ENCODE peak calls at places on chromosomes 6 and 20, in eight cellular contexts. B, O, A, Y, M, N, S and X are unnamed samples.

GRCh38 chr6:14274552-14275492 is 157.2 kb downstream of the CD83 start:
- DNase-seq in B (no peak), O (no peak), A (no peak), Y (no peak), M (no peak), N (no peak), S (no peak), X (peak; percentile 68)

GRCh38 chr20:1185781-1186334 is 1.1 kb upstream of the TMEM74B start:
- DNase-seq in B (peak; percentile 53), O (no peak), A (peak; percentile 50), Y (no peak), M (no peak), N (peak; percentile 44), S (peak; percentile 48), X (no peak)

GRCh38 chr6:63731946-63732735 is 96.5 kb downstream of the PHF3 start:
- DNase-seq in B (no peak), O (no peak), A (peak; percentile 33), Y (no peak), M (no peak), N (no peak), S (no peak), X (no peak)

GRCh38 chr20:57620999-57621398 is 773 bp upstream of the ZBP1 start:
- DNase-seq in B (no peak), O (no peak), A (no peak), Y (peak; percentile 52), M (no peak), N (no peak), S (no peak), X (no peak)

GRCh38 chr20:45433316-45433715 is 17.4 kb downstream of the PIGT start:
- DNase-seq in B (peak; percentile 92), O (peak; percentile 69), A (peak; percentile 90), Y (peak; percentile 92), M (peak; percentile 79), N (peak; percentile 57), S (peak; percentile 84), X (no peak)

GRCh38 chr6:87104657-87105056 is 9.8 kb upstream of the CGA start:
- DNase-seq in B (no peak), O (no peak), A (no peak), Y (no peak), M (no peak), N (no peak), S (no peak), X (no peak)

GRCh38 chr6:73580247-73581149 is 59.7 kb upstream of the EEF1A1 start:
- DNase-seq in B (peak; percentile 85), O (peak; percentile 86), A (peak; percentile 98), Y (peak; percentile 92), M (peak; percentile 93), N (peak; percentile 68), S (peak; percentile 82), X (peak; percentile 96)

GRCh38 chr6:104682722-104683643 is 176.7 kb downstream of the HACE1 start:
- DNase-seq in B (no peak), O (peak; percentile 54), A (peak; percentile 75), Y (no peak), M (no peak), N (peak; percentile 60), S (peak; percentile 18), X (no peak)

GRCh38 chr6:24779416-24779815 is 4.7 kb downstream of the GMNN start:
- DNase-seq in B (no peak), O (no peak), A (peak; percentile 41), Y (no peak), M (no peak), N (no peak), S (no peak), X (no peak)

GRCh38 chr6:31661867-31662723 is 1.5 kb upstream of the C6orf47 start:
- DNase-seq in B (no peak), O (no peak), A (no peak), Y (no peak), M (no peak), N (no peak), S (no peak), X (no peak)

GRCh38 chr20:54056762-54057639 is 13.4 kb downstream of the BCAS1 start:
- DNase-seq in B (no peak), O (no peak), A (peak; percentile 12), Y (no peak), M (no peak), N (no peak), S (no peak), X (no peak)

GRCh38 chr6:69758214-69758613 is 38.6 kb downstream of the LMBRD1 start:
- DNase-seq in B (no peak), O (no peak), A (no peak), Y (no peak), M (no peak), N (no peak), S (no peak), X (no peak)

GRCh38 chr6:87483929-87484328 is 11.2 kb downstream of the SLC35A1 start:
- DNase-seq in B (no peak), O (no peak), A (peak; percentile 68), Y (no peak), M (no peak), N (no peak), S (no peak), X (no peak)

GRCh38 chr6:146944809-146945208 is 259.4 kb upstream of the STXBP5 start:
- DNase-seq in B (no peak), O (no peak), A (no peak), Y (no peak), M (no peak), N (no peak), S (no peak), X (no peak)

GRCh38 chr6:89400912-89401399 is 11.1 kb downstream of the RRAGD start:
- DNase-seq in B (no peak), O (no peak), A (no peak), Y (no peak), M (no peak), N (no peak), S (no peak), X (no peak)

GRCh38 chr6:131979515-131980337 is 28.6 kb upstream of the CCN2 start:
- DNase-seq in B (no peak), O (no peak), A (peak; percentile 98), Y (no peak), M (no peak), N (no peak), S (no peak), X (no peak)

GRCh38 chr20:15642099-15642498 is 931.1 kb downstream of the KIF16B start:
- DNase-seq in B (no peak), O (no peak), A (no peak), Y (no peak), M (no peak), N (no peak), S (no peak), X (no peak)

DNA sequence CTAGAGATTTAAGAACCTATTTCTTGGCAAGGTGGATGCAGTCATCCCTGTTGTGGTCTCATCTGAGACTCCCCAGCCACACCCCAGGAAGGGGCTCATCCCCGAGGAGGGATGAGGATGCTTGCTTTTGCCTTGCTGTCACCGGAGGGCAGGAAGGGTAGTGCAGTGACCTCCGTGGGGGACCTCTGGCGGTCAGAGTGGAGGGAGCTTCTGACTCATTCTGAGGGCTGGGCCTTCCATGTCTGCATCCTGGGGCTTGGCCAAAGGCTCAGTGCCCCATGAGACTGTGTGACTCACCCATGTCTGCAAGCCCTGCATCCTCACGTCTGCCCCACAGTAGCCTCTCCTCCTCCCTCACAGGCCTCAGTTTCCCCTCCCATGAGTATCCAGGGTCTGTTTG is 38.7 kb downstream of the UQCC2 start:
- DNase-seq in B (no peak), O (peak; percentile 94), A (peak; percentile 92), Y (peak; percentile 96), M (no peak), N (peak; percentile 51), S (peak; percentile 81), X (no peak)
- TF ChIP-seq CTCF in B (peak; percentile 15), O (peak; percentile 53), A (peak; percentile 64), Y (peak; percentile 67), M (peak; percentile 6), N (no peak), S (peak; percentile 58), X (no peak)

GRCh38 chr20:32970973-32971300 is 33.3 kb downstream of the SUN5 start:
- DNase-seq in B (no peak), O (no peak), A (no peak), Y (peak; percentile 43), M (peak; percentile 37), N (no peak), S (no peak), X (peak; percentile 36)

GRCh38 chr20:32970115-32970972 is 33.9 kb downstream of the SUN5 start:
- DNase-seq in B (no peak), O (no peak), A (no peak), Y (peak; percentile 54), M (peak; percentile 57), N (no peak), S (no peak), X (peak; percentile 58)

GRCh38 chr20:32973077-32973717 is 31.0 kb downstream of the SUN5 start:
- DNase-seq in B (no peak), O (no peak), A (no peak), Y (no peak), M (no peak), N (no peak), S (no peak), X (no peak)

GRCh38 chr20:32971703-32972161 is 32.5 kb downstream of the SUN5 start:
- DNase-seq in B (no peak), O (no peak), A (peak; percentile 19), Y (peak; percentile 13), M (peak; percentile 7), N (no peak), S (no peak), X (no peak)

GRCh38 chr20:32972181-32973076 is 31.8 kb downstream of the SUN5 start:
- DNase-seq in B (no peak), O (no peak), A (peak; percentile 5), Y (peak; percentile 60), M (peak; percentile 60), N (peak; percentile 54), S (no peak), X (peak; percentile 30)
- H3K4me3 ChIP-seq in B (no peak overlapping the region), O (no peak overlapping the region), A (no peak overlapping the region), Y (no peak overlapping the region), M (no peak overlapping the region), N (no peak overlapping the region), S (no peak overlapping the region), X (no peak overlapping the region)

GRCh38 chr6:44054635-44055559 is 72.4 kb downstream of the MRPL14 start:
- DNase-seq in B (no peak), O (peak; percentile 42), A (no peak), Y (no peak), M (no peak), N (no peak), S (no peak), X (no peak)
- TF ChIP-seq CTCF in B (no peak), O (no peak), A (no peak), Y (no peak), M (no peak), N (no peak), S (no peak), X (no peak)

GRCh38 chr6:28634406-28634757 is 108.7 kb downstream of the GPX5 start:
- DNase-seq in B (no peak), O (no peak), A (no peak), Y (no peak), M (no peak), N (no peak), S (no peak), X (no peak)

GRCh38 chr6:28633445-28634215 is 107.9 kb downstream of the GPX5 start:
- DNase-seq in B (no peak), O (no peak), A (no peak), Y (no peak), M (no peak), N (no peak), S (no peak), X (no peak)

GRCh38 chr6:28635547-28636158 is 110.0 kb downstream of the GPX5 start:
- DNase-seq in B (no peak), O (no peak), A (no peak), Y (no peak), M (no peak), N (no peak), S (no peak), X (no peak)

GRCh38 chr6:28632326-28632851 is 106.7 kb downstream of the GPX5 start:
- DNase-seq in B (no peak), O (no peak), A (no peak), Y (no peak), M (no peak), N (no peak), S (no peak), X (no peak)

GRCh38 chr6:28634758-28635546 is 109.3 kb downstream of the GPX5 start:
- DNase-seq in B (peak; percentile 83), O (no peak), A (peak; percentile 19), Y (no peak), M (no peak), N (peak; percentile 6), S (no peak), X (no peak)
- H3K4me3 ChIP-seq in B (peak overlapping the region; percentile 72), O (peak overlapping the region; percentile 46), A (peak overlapping the region; percentile 44), Y (peak overlapping the region; percentile 25), M (peak overlapping the region; percentile 17), N (no peak overlapping the region), S (peak overlapping the region; percentile 33), X (no peak overlapping the region)